ENCODE peak calls at places on chromosome 22, in seven cellular contexts. M, V, J, B, X, U and L are unnamed samples.

GRCh38 chr22:24432059-24432853 is 4.9 kb downstream of the ADORA2A start:
- DNase-seq in V (peak; percentile 81), X (no peak), J (peak; percentile 42), U (peak; percentile 83), M (peak; percentile 87), B (peak; percentile 78), L (peak; percentile 45)

GRCh38 chr22:27749597-27750225 is 51.8 kb downstream of the MN1 start:
- DNase-seq in B (no peak), U (peak; percentile 57), X (no peak), J (no peak), M (peak; percentile 63), V (no peak), L (no peak)

GRCh38 chr22:23877566-23877965 is 16.6 kb upstream of the MIF start:
- DNase-seq in B (no peak), M (no peak), J (no peak), V (no peak), X (no peak), U (no peak), L (no peak)

GRCh38 chr22:42294034-42294985 is 23.9 kb upstream of the TCF20 start:
- DNase-seq in M (no peak), V (peak; percentile 65), J (peak; percentile 55), X (peak; percentile 34), B (peak; percentile 38), U (peak; percentile 74), L (no peak)

GRCh38 chr22:42180349-42180842 is 49.8 kb upstream of the CYP2D6 start:
- DNase-seq in M (peak; percentile 93), J (peak; percentile 51), V (no peak), X (no peak), B (no peak), U (peak; percentile 63), L (peak; percentile 21)

GRCh38 chr22:22386602-22387385 is 121.7 kb downstream of the ZNF280B start:
- DNase-seq in U (no peak), X (no peak), B (no peak), V (no peak), M (no peak), J (no peak), L (no peak)

GRCh38 chr22:44807915-44808690 is 55.7 kb downstream of the ARHGAP8 start:
- DNase-seq in X (no peak), M (no peak), U (no peak), J (no peak), B (no peak), V (no peak), L (no peak)

GRCh38 chr22:35835998-35836691 is 118.5 kb downstream of the APOL5 start:
- DNase-seq in M (peak; percentile 76), X (peak; percentile 83), U (peak; percentile 50), J (peak; percentile 43), V (peak; percentile 58), B (peak; percentile 43), L (no peak)

GRCh38 chr22:22446527-22446926 is 62.0 kb downstream of the ZNF280B start:
- DNase-seq in B (no peak), U (no peak), J (no peak), X (no peak), M (no peak), V (no peak), L (no peak)

GRCh38 chr22:37357471-37357870 is 69.8 kb downstream of the ELFN2 start:
- DNase-seq in V (no peak), M (no peak), J (no peak), X (no peak), B (no peak), U (no peak), L (no peak)

GRCh38 chr22:24430431-24431308 is 3.3 kb downstream of the ADORA2A start:
- DNase-seq in J (no peak), U (peak; percentile 36), M (peak; percentile 64), V (no peak), X (no peak), B (no peak), L (no peak)

GRCh38 chr22:29391546-29391945 is 3.2 kb upstream of the AP1B1 start:
- DNase-seq in M (no peak), X (no peak), U (no peak), V (no peak), B (no peak), J (no peak), L (no peak)

GRCh38 chr22:22235564-22235963 is 9.0 kb upstream of the VPREB1 start:
- DNase-seq in U (no peak), V (no peak), M (no peak), J (peak; percentile 34), X (peak; percentile 22), B (no peak), L (no peak)

GRCh38 chr22:36075230-36075629 is 46.6 kb upstream of the RBFOX2 start:
- DNase-seq in V (no peak), J (no peak), M (no peak), X (no peak), U (no peak), B (no peak), L (no peak)

GRCh38 chr22:50683086-50683993 is 10.7 kb downstream of the SHANK3 start:
- DNase-seq in J (no peak), V (no peak), U (no peak), X (no peak), B (peak; percentile 16), M (no peak), L (no peak)

GRCh38 chr22:22166941-22167713 is 77.5 kb upstream of the VPREB1 start:
- DNase-seq in V (no peak), M (no peak), J (no peak), X (no peak), U (no peak), B (no peak), L (no peak)

GRCh38 chr22:27880778-27881394 is 38.2 kb downstream of the PITPNB start:
- DNase-seq in J (peak; percentile 68), X (peak; percentile 85), U (no peak), V (peak; percentile 39), M (no peak), B (no peak), L (peak; percentile 87)

GRCh38 chr22:32396746-32397145 is 15.3 kb downstream of the RTCB start:
- DNase-seq in B (no peak), U (no peak), J (no peak), X (no peak), V (no peak), M (no peak), L (no peak)

GRCh38 chr22:32401486-32401885 is 10.6 kb downstream of the RTCB start:
- DNase-seq in V (no peak), U (no peak), M (no peak), B (no peak), X (no peak), J (no peak), L (no peak)

GRCh38 chr22:32395107-32395506 is 16.9 kb downstream of the RTCB start:
- DNase-seq in J (no peak), M (no peak), V (no peak), B (no peak), U (no peak), X (no peak), L (no peak)

GRCh38 chr22:32396255-32396654 is 15.8 kb downstream of the RTCB start:
- DNase-seq in U (no peak), B (no peak), M (no peak), J (no peak), V (no peak), X (no peak), L (no peak)
- H3K36me3 ChIP-seq in U (no peaks in the 10 kb centered on the region), B (peaks cover 100% of the 10 kb centered on the region), M (peaks cover 100% of the 10 kb centered on the region), J (peaks cover 67% of the 10 kb centered on the region), V (peaks cover 100% of the 10 kb centered on the region), X (peaks cover 37% of the 10 kb centered on the region), L (peaks cover 100% of the 10 kb centered on the region)

GRCh38 chr22:49147171-49147570 is 680.5 kb downstream of the BRD1 start:
- DNase-seq in X (no peak), J (no peak), M (no peak), V (no peak), U (no peak), B (no peak), L (no peak)
- H3K27ac ChIP-seq in X (no peak overlapping the region), J (no peak overlapping the region), M (no peak overlapping the region), V (no peak overlapping the region), U (no peak overlapping the region), B (no peak overlapping the region), L (no peak overlapping the region)

GRCh38 chr22:20912494-20912893 is 4.7 kb upstream of the CRKL start:
- DNase-seq in J (no peak), V (no peak), B (no peak), X (no peak), M (no peak), U (no peak), L (no peak)

GRCh38 chr22:20920881-20921203 is 3.6 kb downstream of the CRKL start:
- DNase-seq in B (no peak), M (no peak), X (no peak), J (no peak), U (no peak), V (no peak), L (no peak)

GRCh38 chr22:20919718-20920117 is 2.5 kb downstream of the CRKL start:
- DNase-seq in M (no peak), X (peak; percentile 24), B (no peak), V (no peak), J (no peak), U (no peak), L (no peak)

GRCh38 chr22:20918663-20919220 is 1.5 kb downstream of the CRKL start:
- DNase-seq in J (no peak), M (no peak), U (no peak), X (no peak), V (no peak), B (no peak), L (no peak)

DNA sequence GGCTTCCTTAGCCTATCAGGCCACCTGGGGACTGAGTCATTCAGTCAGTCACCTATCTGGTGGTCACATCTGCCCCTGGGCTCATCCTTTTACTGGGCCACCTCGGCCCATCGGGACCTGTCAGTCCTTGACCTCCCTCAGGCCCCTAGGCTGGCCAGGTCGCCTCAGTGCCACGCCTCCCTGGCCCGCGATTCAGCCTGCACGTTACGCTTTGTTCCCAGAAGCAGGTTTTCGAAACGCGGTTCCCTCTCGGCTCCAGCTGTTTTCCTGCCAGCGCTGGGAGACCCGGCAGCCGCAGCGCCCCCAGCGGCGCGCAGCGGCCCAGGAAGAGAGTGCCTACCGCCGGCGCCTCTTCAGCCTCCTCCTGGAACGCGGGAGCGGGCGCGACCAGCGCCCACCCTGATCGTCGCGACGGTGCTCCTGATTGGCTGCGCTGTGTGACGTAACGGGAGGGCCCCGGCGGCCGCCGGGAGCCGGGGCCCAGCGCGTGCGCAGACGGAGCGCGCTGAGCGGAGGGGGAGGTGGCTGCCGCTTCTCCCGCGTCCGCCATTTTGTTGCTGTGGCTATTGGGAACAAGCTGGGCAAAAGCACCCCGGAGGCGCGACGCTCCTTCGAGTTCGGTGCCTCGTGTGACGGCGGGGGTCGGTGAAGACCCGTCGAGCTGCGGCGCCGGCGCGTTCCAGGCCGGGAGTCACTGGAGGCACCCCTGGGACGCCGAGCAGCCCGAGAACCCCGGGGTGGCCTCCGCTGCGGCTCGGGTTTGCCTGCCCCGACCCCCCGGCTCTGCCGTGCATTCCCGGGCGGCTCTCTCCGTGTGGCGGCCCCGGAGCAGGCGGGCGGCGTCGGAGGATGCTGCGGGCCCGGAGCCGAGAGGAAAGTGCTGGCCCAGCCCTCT is at the start of gene CRKL:
- DNase-seq in X (peak; percentile 97), B (peak; percentile 98), U (peak; percentile 98), M (peak; percentile 99), V (peak; percentile 97), J (peak; percentile 98), L (peak; percentile 89)
- TF ChIP-seq POLR2A in X (peak; percentile 80), B (no peak), U (peak; percentile 90), M (peak; percentile 85), V (peak; percentile 92), J (peak; percentile 77), L (peak; percentile 98)

DNA sequence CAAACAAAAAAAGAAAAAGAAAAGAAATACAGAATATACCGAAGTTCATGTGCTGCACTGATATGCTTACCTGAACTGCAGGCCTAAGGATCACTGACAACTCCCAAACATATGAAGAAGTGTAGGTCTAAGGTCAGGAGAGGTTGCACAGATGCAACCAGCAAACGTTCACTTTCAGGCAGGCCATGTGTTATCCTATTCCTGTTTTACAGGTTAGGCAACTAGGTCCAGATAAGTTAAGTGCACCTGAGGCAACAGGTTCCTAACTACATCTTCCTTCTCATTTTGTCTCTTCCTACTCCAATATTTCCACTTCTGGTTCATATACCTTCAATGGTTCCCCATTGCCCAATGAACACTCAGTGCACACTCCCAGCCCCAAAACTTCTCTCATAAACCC is 15.1 kb downstream of the PI4KA start:
- DNase-seq in M (no peak), V (no peak), X (no peak), J (no peak), U (no peak), B (no peak), L (no peak)
- H3K36me3 ChIP-seq in M (no peaks in the 10 kb centered on the region), V (no peaks in the 10 kb centered on the region), X (no peaks in the 10 kb centered on the region), J (no peaks in the 10 kb centered on the region), U (no peaks in the 10 kb centered on the region), B (no peaks in the 10 kb centered on the region), L (no peaks in the 10 kb centered on the region)